ENCODE peak calls at places on chromosomes 4 and X, in five cellular contexts. F is HTR-8/SVneo, N is Calu3, P is NT2/D1, E is endothelial cell. T is an unnamed sample.

GRCh38 chrX:40394302-40394701 is 186.5 kb upstream of the ATP6AP2 start:
- DNase-seq in P (no peak), F (no peak), N (no peak), E (no peak), T (no peak)

GRCh38 chrX:150683536-150684146 is 9.6 kb upstream of the MTMR1 start:
- DNase-seq in E (peak), P (peak), N (peak), F (no peak), T (peak)

GRCh38 chrX:27680726-27681125 is 90.6 kb downstream of the DCAF8L2 start:
- DNase-seq in P (no peak), E (no peak), F (no peak), N (no peak), T (no peak)

GRCh38 chr4:145347684-145348083 is 134.0 kb upstream of the SMAD1 start:
- DNase-seq in E (no peak), P (no peak), F (peak), N (no peak), T (no peak)

GRCh38 chr4:172899861-172900260 is 268.8 kb upstream of the GALNT7 start:
- DNase-seq in N (peak), E (no peak), P (no peak), F (no peak), T (no peak)

GRCh38 chrX:28880136-28880535 is 292.9 kb downstream of the IL1RAPL1 start:
- DNase-seq in N (no peak), E (no peak), P (peak), F (no peak), T (no peak)

GRCh38 chr4:165763640-165764039 is 109.4 kb upstream of the TLL1 start:
- DNase-seq in N (no peak), F (no peak), P (no peak), E (no peak), T (no peak)

GRCh38 chr4:11421116-11421515 is 7.6 kb downstream of the HS3ST1 start:
- DNase-seq in P (no peak), N (no peak), E (no peak), F (no peak), T (no peak)

GRCh38 chrX:155148724-155149537 is 67.3 kb upstream of the VBP1 start:
- DNase-seq in E (peak), P (peak), F (no peak), N (peak), T (peak)

GRCh38 chr4:28636971-28637370 is 1776.3 kb downstream of the STIM2 start:
- DNase-seq in P (no peak), E (no peak), F (no peak), N (no peak), T (no peak)

GRCh38 chrX:101430457-101431078 is 22.5 kb downstream of the HNRNPH2 start:
- DNase-seq in E (no peak), N (no peak), P (no peak), F (no peak), T (no peak)

GRCh38 chr4:73442275-73442674 is 6.3 kb downstream of the AFP start:
- DNase-seq in P (no peak), F (no peak), N (no peak), E (no peak), T (no peak)

GRCh38 chr4:158410272-158410671 is 111.4 kb upstream of the RXFP1 start:
- DNase-seq in P (no peak), N (no peak), F (peak), E (no peak), T (no peak)

GRCh38 chr4:185839204-185839712 is 27.3 kb upstream of the SORBS2 start:
- DNase-seq in N (peak), E (peak), P (peak), F (peak), T (no peak)

GRCh38 chr4:1572521-1572920 is 111.6 kb downstream of the FAM53A start:
- DNase-seq in F (no peak), P (peak), N (no peak), E (no peak), T (no peak)

GRCh38 chrX:140762061-140762460 is 52.5 kb downstream of the LINC00632 start:
- DNase-seq in F (no peak), E (peak), P (no peak), N (peak), T (no peak)

GRCh38 chrX:13721819-13722527 is 12.4 kb downstream of the TRAPPC2 start:
- DNase-seq in P (no peak), F (no peak), E (no peak), N (no peak), T (no peak)

GRCh38 chr4:71026086-71026485 is 32.6 kb downstream of the DCK start:
- DNase-seq in N (peak), P (no peak), E (no peak), F (peak), T (no peak)

GRCh38 chrX:131762802-131763234 is 218.9 kb downstream of the OR13H1 start:
- DNase-seq in N (no peak), P (no peak), E (peak), F (no peak), T (peak)

GRCh38 chr4:87465739-87466366 is 43.5 kb downstream of the NUDT9 start:
- DNase-seq in E (peak), F (peak), P (no peak), N (peak), T (no peak)

GRCh38 chr4:17981063-17981462 is 40.5 kb downstream of the LCORL start:
- DNase-seq in E (no peak), F (no peak), P (no peak), N (no peak), T (no peak)

GRCh38 chrX:114964374-114964773 is 53.0 kb downstream of the IL13RA2 start:
- DNase-seq in F (no peak), N (peak), P (no peak), E (no peak), T (no peak)

GRCh38 chr4:122152699-122153328 is 683 bp downstream of the BLTP1 start:
- DNase-seq in E (peak), P (peak), F (peak), N (peak), T (no peak)

GRCh38 chrX:134173541-134174272 is 63.3 kb upstream of the CCDC160 start:
- DNase-seq in P (peak), F (no peak), E (peak), N (no peak), T (no peak)

GRCh38 chr4:21203416-21203815 is 503.2 kb downstream of the PACRGL start:
- DNase-seq in F (no peak), N (no peak), P (no peak), E (no peak), T (no peak)

GRCh38 chr4:102566426-102566825 is 65.3 kb downstream of the NFKB1 start:
- DNase-seq in P (no peak), N (no peak), F (no peak), E (no peak), T (no peak)

GRCh38 chr4:177490769-177491168 is 48.5 kb upstream of the AGA start:
- DNase-seq in F (no peak), N (no peak), P (no peak), E (no peak), T (no peak)

GRCh38 chr4:120659626-120660170 is 262.8 kb downstream of the PRDM5 start:
- DNase-seq in F (no peak), E (no peak), N (no peak), P (no peak), T (no peak)

GRCh38 chr4:185108185-185108584 is 34.9 kb upstream of the SLC25A4 start:
- DNase-seq in E (no peak), N (no peak), P (no peak), F (no peak), T (no peak)